ENCODE peak calls at places on chromosomes 3 and 15, in eight cellular contexts. J is AG20443; I is activated naive CD4-positive, alpha-beta T cell; Y is HFFc6; B is DMS 273 treated with DMSO at 0.1 percent for 48 hours; N is T-helper 2 cell; T is brain microvascular endothelial cell; U is CD14-positive monocyte. D is an unnamed sample.

GRCh38 chr3:122677261-122677660 is 3.4 kb upstream of the PARP14 start:
- DNase-seq in J (no peak), I (no peak), Y (no peak), B (no peak), N (no peak), T (no peak), U (no peak), D (no peak)

GRCh38 chr15:58616171-58616570 is 133.3 kb downstream of the ADAM10 start:
- DNase-seq in J (no peak), I (no peak), Y (no peak), B (no peak), N (no peak), T (no peak), U (no peak), D (no peak)

GRCh38 chr3:98994128-98994762 is 92.8 kb upstream of the DCBLD2 start:
- DNase-seq in J (peak; percentile 28), I (no peak), Y (peak; percentile 73), B (no peak), N (no peak), T (peak; percentile 34), U (no peak), D (peak; percentile 40)

GRCh38 chr15:90213818-90214204 is 12.7 kb downstream of the SEMA4B start:
- DNase-seq in J (no peak), I (no peak), Y (no peak), B (no peak), N (no peak), T (no peak), U (no peak), D (no peak)

GRCh38 chr15:31297880-31298456 is 28.7 kb upstream of the KLF13 start:
- DNase-seq in J (no peak), I (no peak), Y (no peak), B (no peak), N (no peak), T (no peak), U (no peak), D (no peak)

GRCh38 chr15:44545934-44546802 is 9.2 kb downstream of the EIF3J start:
- DNase-seq in J (peak; percentile 63), I (no peak), Y (peak; percentile 54), B (no peak), N (no peak), T (peak; percentile 29), U (peak; percentile 60), D (no peak)

GRCh38 chr15:93997071-93997658 is 234.2 kb upstream of the MCTP2 start:
- DNase-seq in J (peak; percentile 55), I (no peak), Y (peak; percentile 28), B (no peak), N (no peak), T (peak; percentile 23), U (no peak), D (peak; percentile 13)

GRCh38 chr3:120144267-120144666 is 50.0 kb upstream of the GSK3B start:
- DNase-seq in J (peak; percentile 40), I (no peak), Y (peak; percentile 28), B (no peak), N (no peak), T (peak; percentile 28), U (no peak), D (no peak)

GRCh38 chr3:194133661-194134230 is 2.2 kb upstream of the HES1 start:
- DNase-seq in J (no peak), I (no peak), Y (no peak), B (no peak), N (no peak), T (peak; percentile 71), U (no peak), D (no peak)

GRCh38 chr3:194136519-194137313 is 768 bp downstream of the HES1 start:
- DNase-seq in J (peak; percentile 56), I (no peak), Y (peak; percentile 78), B (no peak), N (peak; percentile 16), T (peak; percentile 78), U (peak; percentile 51), D (peak; percentile 67)

GRCh38 chr3:136105044-136105443 is 91.1 kb downstream of the MSL2 start:
- DNase-seq in J (no peak), I (no peak), Y (no peak), B (no peak), N (no peak), T (no peak), U (no peak), D (peak; percentile 28)

GRCh38 chr3:133476971-133477375 is 77.1 kb downstream of the BFSP2 start:
- DNase-seq in J (no peak), I (no peak), Y (no peak), B (peak; percentile 95), N (no peak), T (no peak), U (no peak), D (no peak)

GRCh38 chr3:126101521-126101982 is 17.6 kb upstream of the SLC41A3 start:
- DNase-seq in J (peak; percentile 9), I (no peak), Y (no peak), B (no peak), N (no peak), T (no peak), U (no peak), D (no peak)

GRCh38 chr3:11716576-11717250 is 73.0 kb upstream of the VGLL4 start:
- DNase-seq in J (no peak), I (no peak), Y (no peak), B (no peak), N (no peak), T (no peak), U (no peak), D (no peak)

GRCh38 chr3:108595304-108595703 is 5.8 kb downstream of the DZIP3 start:
- DNase-seq in J (no peak), I (no peak), Y (no peak), B (no peak), N (no peak), T (no peak), U (no peak), D (no peak)

GRCh38 chr3:81173514-81173913 is 587.9 kb downstream of the GBE1 start:
- DNase-seq in J (no peak), I (no peak), Y (no peak), B (no peak), N (no peak), T (peak; percentile 3), U (no peak), D (peak; percentile 29)

GRCh38 chr3:30628931-30629590 is 22.7 kb downstream of the TGFBR2 start:
- DNase-seq in J (no peak), I (no peak), Y (peak; percentile 21), B (no peak), N (no peak), T (no peak), U (peak; percentile 48), D (peak; percentile 73)

GRCh38 chr3:76063019-76063418 is 277.7 kb upstream of the ZNF717 start:
- DNase-seq in J (peak; percentile 22), I (no peak), Y (no peak), B (no peak), N (no peak), T (peak; percentile 69), U (no peak), D (no peak)

GRCh38 chr15:68364660-68365035 is 67.3 kb downstream of the ITGA11 start:
- DNase-seq in J (no peak), I (no peak), Y (no peak), B (no peak), N (no peak), T (no peak), U (no peak), D (no peak)

D was measured in Kasumi-1.